ENCODE peak calls at places on chromosomes 2 and 18, in nine cellular contexts. One of them, this sample, is unnamed.

GRCh38 chr2:85705680-85706039 is 11.5 kb downstream of the GNLY start:
- DNase-seq in neural progenitor cell: no peak
- DNase-seq in K562: no peak
- DNase-seq in endothelial cell of umbilical vein: peak
- DNase-seq in mammary epithelial cell: peak
- DNase-seq in fibroblast of lung: peak
- DNase-seq in PC-9: peak
- DNase-seq in SK-N-SH: no peak
- DNase-seq in mesenchymal stem cell: peak
- DNase-seq in this sample: peak

GRCh38 chr2:222738759-222739292 is 67.4 kb downstream of the MOGAT1 start:
- DNase-seq in neural progenitor cell: no peak
- DNase-seq in K562: peak
- DNase-seq in endothelial cell of umbilical vein: no peak
- DNase-seq in mammary epithelial cell: no peak
- DNase-seq in fibroblast of lung: no peak
- DNase-seq in PC-9: no peak
- DNase-seq in SK-N-SH: no peak
- DNase-seq in mesenchymal stem cell: no peak
- DNase-seq in this sample: no peak

GRCh38 chr2:23127465-23127864 is 257.5 kb upstream of the KLHL29 start:
- DNase-seq in neural progenitor cell: no peak
- DNase-seq in K562: no peak
- DNase-seq in endothelial cell of umbilical vein: no peak
- DNase-seq in mammary epithelial cell: no peak
- DNase-seq in fibroblast of lung: no peak
- DNase-seq in PC-9: no peak
- DNase-seq in SK-N-SH: no peak
- DNase-seq in mesenchymal stem cell: no peak
- DNase-seq in this sample: no peak

GRCh38 chr2:111957872-111958354 is 59.5 kb downstream of the MERTK start:
- DNase-seq in neural progenitor cell: no peak
- DNase-seq in K562: no peak
- DNase-seq in endothelial cell of umbilical vein: no peak
- DNase-seq in mammary epithelial cell: no peak
- DNase-seq in fibroblast of lung: no peak
- DNase-seq in PC-9: no peak
- DNase-seq in SK-N-SH: no peak
- DNase-seq in mesenchymal stem cell: no peak
- DNase-seq in this sample: no peak

GRCh38 chr2:75289771-75290170 is 90.5 kb upstream of the TACR1 start:
- DNase-seq in neural progenitor cell: no peak
- DNase-seq in K562: no peak
- DNase-seq in endothelial cell of umbilical vein: no peak
- DNase-seq in mammary epithelial cell: peak
- DNase-seq in fibroblast of lung: peak
- DNase-seq in PC-9: no peak
- DNase-seq in SK-N-SH: no peak
- DNase-seq in mesenchymal stem cell: no peak
- DNase-seq in this sample: peak

GRCh38 chr2:25309402-25309801 is 32.3 kb downstream of the DNMT3A start:
- DNase-seq in neural progenitor cell: peak
- DNase-seq in K562: peak
- DNase-seq in endothelial cell of umbilical vein: peak
- DNase-seq in mammary epithelial cell: no peak
- DNase-seq in fibroblast of lung: peak
- DNase-seq in PC-9: peak
- DNase-seq in SK-N-SH: peak
- DNase-seq in mesenchymal stem cell: peak
- DNase-seq in this sample: no peak

GRCh38 chr2:235808366-235808765 is 314.5 kb downstream of the AGAP1 start:
- DNase-seq in neural progenitor cell: no peak
- DNase-seq in K562: no peak
- DNase-seq in endothelial cell of umbilical vein: no peak
- DNase-seq in mammary epithelial cell: no peak
- DNase-seq in fibroblast of lung: no peak
- DNase-seq in PC-9: no peak
- DNase-seq in SK-N-SH: no peak
- DNase-seq in mesenchymal stem cell: no peak
- DNase-seq in this sample: no peak

GRCh38 chr2:106978647-106979046 is 92.7 kb upstream of the ST6GAL2 start:
- DNase-seq in neural progenitor cell: no peak
- DNase-seq in K562: no peak
- DNase-seq in endothelial cell of umbilical vein: no peak
- DNase-seq in mammary epithelial cell: no peak
- DNase-seq in fibroblast of lung: no peak
- DNase-seq in PC-9: no peak
- DNase-seq in SK-N-SH: no peak
- DNase-seq in mesenchymal stem cell: no peak
- DNase-seq in this sample: no peak

GRCh38 chr18:79200546-79201268 is 131.5 kb downstream of the ATP9B start:
- DNase-seq in neural progenitor cell: peak
- DNase-seq in K562: peak
- DNase-seq in endothelial cell of umbilical vein: peak
- DNase-seq in mammary epithelial cell: peak
- DNase-seq in fibroblast of lung: peak
- DNase-seq in PC-9: no peak
- DNase-seq in SK-N-SH: peak
- DNase-seq in mesenchymal stem cell: peak
- DNase-seq in this sample: peak

GRCh38 chr2:163401481-163401880 is 334.3 kb downstream of the FIGN start:
- DNase-seq in neural progenitor cell: no peak
- DNase-seq in K562: no peak
- DNase-seq in endothelial cell of umbilical vein: peak
- DNase-seq in mammary epithelial cell: peak
- DNase-seq in fibroblast of lung: peak
- DNase-seq in PC-9: peak
- DNase-seq in SK-N-SH: no peak
- DNase-seq in mesenchymal stem cell: peak
- DNase-seq in this sample: peak

GRCh38 chr2:98799375-98800329 is 68.7 kb upstream of the MGAT4A start:
- DNase-seq in neural progenitor cell: no peak
- DNase-seq in K562: no peak
- DNase-seq in endothelial cell of umbilical vein: no peak
- DNase-seq in mammary epithelial cell: no peak
- DNase-seq in fibroblast of lung: no peak
- DNase-seq in PC-9: no peak
- DNase-seq in SK-N-SH: no peak
- DNase-seq in mesenchymal stem cell: no peak
- DNase-seq in this sample: no peak

DNA sequence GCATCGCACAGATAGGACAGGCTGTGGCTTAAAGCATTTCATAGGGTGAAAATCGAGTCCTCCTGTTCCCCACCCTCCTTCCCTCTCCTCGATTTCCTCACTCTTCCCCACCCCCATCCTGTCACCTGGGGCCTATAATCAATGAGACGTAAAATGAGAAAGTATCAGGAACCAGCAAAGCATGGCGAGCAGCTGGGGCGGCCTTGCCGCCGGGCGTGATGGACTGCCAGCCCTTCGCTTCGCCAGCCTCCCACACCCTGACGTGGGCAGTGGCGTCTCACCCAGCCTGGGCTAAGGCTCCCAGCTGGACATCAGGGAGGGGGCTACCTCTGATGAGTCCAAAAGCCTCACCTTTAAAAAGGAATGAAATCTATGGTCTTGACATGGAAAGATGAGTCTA is 11.1 kb downstream of the SLC30A3 start:
- DNase-seq in neural progenitor cell: no peak
- DNase-seq in K562: no peak
- DNase-seq in endothelial cell of umbilical vein: no peak
- DNase-seq in mammary epithelial cell: no peak
- DNase-seq in fibroblast of lung: no peak
- DNase-seq in PC-9: no peak
- DNase-seq in SK-N-SH: no peak
- DNase-seq in mesenchymal stem cell: no peak
- DNase-seq in this sample: no peak
- H2AFZ ChIP-seq in neural progenitor cell: no peak
- H2AFZ ChIP-seq in K562: no peak
- H2AFZ ChIP-seq in endothelial cell of umbilical vein: no peak
- H2AFZ ChIP-seq in mammary epithelial cell: no peak
- H2AFZ ChIP-seq in fibroblast of lung: no peak
- H2AFZ ChIP-seq in PC-9: no peak
- H2AFZ ChIP-seq in SK-N-SH: no peak
- H2AFZ ChIP-seq in mesenchymal stem cell: no peak
- H2AFZ ChIP-seq in this sample: no peak

DNA sequence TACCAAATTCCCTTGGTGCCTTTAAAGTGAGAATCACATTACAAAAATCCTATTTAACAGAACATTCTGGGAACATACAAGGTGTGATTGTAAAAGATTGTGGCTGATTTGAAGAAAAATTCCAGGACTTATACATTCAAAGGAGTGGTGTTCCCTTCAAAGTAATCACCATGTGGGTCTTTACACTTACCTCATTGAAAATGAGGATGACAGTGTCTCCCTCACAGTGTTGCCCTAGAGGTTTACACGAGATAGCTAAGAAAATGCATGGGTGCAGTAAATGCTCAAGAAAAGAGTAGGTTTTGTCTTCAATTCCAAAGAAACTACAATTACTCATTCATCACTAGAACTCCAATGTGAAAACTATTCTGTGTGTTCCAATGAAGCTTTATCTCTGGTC is 331.5 kb downstream of the SLC4A3 start:
- DNase-seq in neural progenitor cell: no peak
- DNase-seq in K562: no peak
- DNase-seq in endothelial cell of umbilical vein: no peak
- DNase-seq in mammary epithelial cell: no peak
- DNase-seq in fibroblast of lung: no peak
- DNase-seq in PC-9: no peak
- DNase-seq in SK-N-SH: no peak
- DNase-seq in mesenchymal stem cell: no peak
- DNase-seq in this sample: no peak
- H3K27ac ChIP-seq in neural progenitor cell: no peak
- H3K27ac ChIP-seq in K562: no peak
- H3K27ac ChIP-seq in endothelial cell of umbilical vein: no peak
- H3K27ac ChIP-seq in mammary epithelial cell: no peak
- H3K27ac ChIP-seq in fibroblast of lung: no peak
- H3K27ac ChIP-seq in PC-9: no peak
- H3K27ac ChIP-seq in SK-N-SH: no peak
- H3K27ac ChIP-seq in mesenchymal stem cell: no peak
- H3K27ac ChIP-seq in this sample: no peak

DNA sequence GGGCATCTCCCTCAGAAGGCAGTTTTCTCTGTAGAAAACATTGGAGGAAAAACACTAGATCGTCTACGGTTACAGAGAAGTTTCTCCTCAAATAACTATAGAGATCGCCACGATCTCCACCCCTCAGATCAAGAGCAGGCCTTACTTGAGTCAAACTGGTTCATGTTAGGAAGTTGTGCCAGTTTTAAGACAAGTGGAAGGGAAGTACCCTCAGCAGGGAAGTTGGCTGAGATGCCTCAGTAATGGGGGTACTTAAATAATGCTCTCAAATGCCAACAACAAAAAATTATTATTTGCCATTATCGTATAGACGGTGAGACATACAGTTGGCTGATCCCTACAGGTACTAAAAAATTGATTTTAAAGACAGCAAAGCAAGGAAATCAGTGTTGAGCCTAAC is 8.2 kb upstream of the SMAD7 start:
- DNase-seq in neural progenitor cell: no peak
- DNase-seq in K562: no peak
- DNase-seq in endothelial cell of umbilical vein: no peak
- DNase-seq in mammary epithelial cell: no peak
- DNase-seq in fibroblast of lung: no peak
- DNase-seq in PC-9: no peak
- DNase-seq in SK-N-SH: no peak
- DNase-seq in mesenchymal stem cell: no peak
- DNase-seq in this sample: no peak
- H3K4me2 ChIP-seq in neural progenitor cell: no peak
- H3K4me2 ChIP-seq in K562: no peak
- H3K4me2 ChIP-seq in endothelial cell of umbilical vein: no peak
- H3K4me2 ChIP-seq in mammary epithelial cell: no peak
- H3K4me2 ChIP-seq in fibroblast of lung: no peak
- H3K4me2 ChIP-seq in PC-9: no peak
- H3K4me2 ChIP-seq in SK-N-SH: no peak
- H3K4me2 ChIP-seq in mesenchymal stem cell: no peak
- H3K4me2 ChIP-seq in this sample: peak

GRCh38 chr18:29321561-29321960 is 1144.6 kb upstream of the CDH2 start:
- DNase-seq in neural progenitor cell: no peak
- DNase-seq in K562: no peak
- DNase-seq in endothelial cell of umbilical vein: no peak
- DNase-seq in mammary epithelial cell: no peak
- DNase-seq in fibroblast of lung: no peak
- DNase-seq in PC-9: no peak
- DNase-seq in SK-N-SH: no peak
- DNase-seq in mesenchymal stem cell: no peak
- DNase-seq in this sample: no peak
- H2AFZ ChIP-seq in neural progenitor cell: no peak
- H2AFZ ChIP-seq in K562: no peak
- H2AFZ ChIP-seq in endothelial cell of umbilical vein: no peak
- H2AFZ ChIP-seq in mammary epithelial cell: no peak
- H2AFZ ChIP-seq in fibroblast of lung: no peak
- H2AFZ ChIP-seq in PC-9: no peak
- H2AFZ ChIP-seq in SK-N-SH: no peak
- H2AFZ ChIP-seq in mesenchymal stem cell: no peak
- H2AFZ ChIP-seq in this sample: no peak

GRCh38 chr2:207241198-207241597 is 75.5 kb upstream of the KLF7 start:
- DNase-seq in neural progenitor cell: no peak
- DNase-seq in K562: no peak
- DNase-seq in endothelial cell of umbilical vein: no peak
- DNase-seq in mammary epithelial cell: peak
- DNase-seq in fibroblast of lung: peak
- DNase-seq in PC-9: no peak
- DNase-seq in SK-N-SH: no peak
- DNase-seq in mesenchymal stem cell: peak
- DNase-seq in this sample: peak
- H3K27ac ChIP-seq in neural progenitor cell: no peak
- H3K27ac ChIP-seq in K562: no peak
- H3K27ac ChIP-seq in endothelial cell of umbilical vein: no peak
- H3K27ac ChIP-seq in mammary epithelial cell: peak
- H3K27ac ChIP-seq in fibroblast of lung: no peak
- H3K27ac ChIP-seq in PC-9: no peak
- H3K27ac ChIP-seq in SK-N-SH: no peak
- H3K27ac ChIP-seq in mesenchymal stem cell: no peak
- H3K27ac ChIP-seq in this sample: peak

GRCh38 chr2:96917008-96917575 is 47.2 kb upstream of the SEMA4C start:
- DNase-seq in neural progenitor cell: no peak
- DNase-seq in K562: no peak
- DNase-seq in endothelial cell of umbilical vein: no peak
- DNase-seq in mammary epithelial cell: peak
- DNase-seq in fibroblast of lung: peak
- DNase-seq in PC-9: no peak
- DNase-seq in SK-N-SH: no peak
- DNase-seq in mesenchymal stem cell: no peak
- DNase-seq in this sample: no peak
- H3K4me2 ChIP-seq in neural progenitor cell: no peak
- H3K4me2 ChIP-seq in K562: peak
- H3K4me2 ChIP-seq in endothelial cell of umbilical vein: no peak
- H3K4me2 ChIP-seq in mammary epithelial cell: peak
- H3K4me2 ChIP-seq in fibroblast of lung: no peak
- H3K4me2 ChIP-seq in PC-9: no peak
- H3K4me2 ChIP-seq in SK-N-SH: no peak
- H3K4me2 ChIP-seq in mesenchymal stem cell: no peak
- H3K4me2 ChIP-seq in this sample: no peak

GRCh38 chr2:186903183-186903582 is 54.2 kb upstream of the ZSWIM2 start:
- DNase-seq in neural progenitor cell: no peak
- DNase-seq in K562: no peak
- DNase-seq in endothelial cell of umbilical vein: peak
- DNase-seq in mammary epithelial cell: no peak
- DNase-seq in fibroblast of lung: peak
- DNase-seq in PC-9: no peak
- DNase-seq in SK-N-SH: peak
- DNase-seq in mesenchymal stem cell: peak
- DNase-seq in this sample: peak
- H2AFZ ChIP-seq in neural progenitor cell: no peak
- H2AFZ ChIP-seq in K562: no peak
- H2AFZ ChIP-seq in endothelial cell of umbilical vein: no peak
- H2AFZ ChIP-seq in mammary epithelial cell: no peak
- H2AFZ ChIP-seq in fibroblast of lung: no peak
- H2AFZ ChIP-seq in PC-9: no peak
- H2AFZ ChIP-seq in SK-N-SH: no peak
- H2AFZ ChIP-seq in mesenchymal stem cell: no peak
- H2AFZ ChIP-seq in this sample: no peak

GRCh38 chr18:25350561-25351201 is 1.3 kb downstream of the ZNF521 start:
- DNase-seq in neural progenitor cell: peak
- DNase-seq in K562: no peak
- DNase-seq in endothelial cell of umbilical vein: peak
- DNase-seq in mammary epithelial cell: peak
- DNase-seq in fibroblast of lung: peak
- DNase-seq in PC-9: no peak
- DNase-seq in SK-N-SH: peak
- DNase-seq in mesenchymal stem cell: peak
- DNase-seq in this sample: peak
- H3K27ac ChIP-seq in neural progenitor cell: peak
- H3K27ac ChIP-seq in K562: no peak
- H3K27ac ChIP-seq in endothelial cell of umbilical vein: peak
- H3K27ac ChIP-seq in mammary epithelial cell: no peak
- H3K27ac ChIP-seq in fibroblast of lung: peak
- H3K27ac ChIP-seq in PC-9: no peak
- H3K27ac ChIP-seq in SK-N-SH: peak
- H3K27ac ChIP-seq in mesenchymal stem cell: peak
- H3K27ac ChIP-seq in this sample: peak

This sample was measured in astrocyte.